ENCODE peak calls at places on chromosomes 3 and 15, in four cellular contexts. Q, N, Y and D are unnamed samples.

GRCh38 chr3:27729325-27729724 is 7.2 kb upstream of the EOMES start:
- DNase-seq in Y (no peak), Q (no peak), N (no peak), D (no peak)

GRCh38 chr15:58043192-58043903 is 22.2 kb downstream of the ALDH1A2 start:
- DNase-seq in Y (peak), Q (peak), N (peak), D (no peak)

GRCh38 chr15:94494732-94495131 is 263.4 kb downstream of the MCTP2 start:
- DNase-seq in Q (no peak), N (no peak), Y (no peak), D (no peak)

GRCh38 chr15:62914461-62915079 is 128.0 kb upstream of the TPM1 start:
- DNase-seq in Q (no peak), N (no peak), Y (no peak), D (no peak)

GRCh38 chr15:48424076-48424475 is 92.8 kb downstream of the DUT start:
- DNase-seq in Y (no peak), Q (no peak), N (no peak), D (no peak)

GRCh38 chr3:171185359-171185758 is 158.8 kb upstream of the SLC2A2 start:
- DNase-seq in Q (no peak), Y (no peak), N (no peak), D (no peak)

GRCh38 chr3:77902675-77903074 is 862.8 kb downstream of the ROBO2 start:
- DNase-seq in Q (no peak), Y (no peak), N (no peak), D (no peak)

GRCh38 chr15:31278544-31279220 is 48.0 kb upstream of the KLF13 start:
- DNase-seq in Y (no peak), N (no peak), Q (no peak), D (peak)

GRCh38 chr3:45904931-45905330 is 18.6 kb downstream of the CCR9 start:
- DNase-seq in N (no peak), Y (no peak), Q (no peak), D (no peak)
- TF ChIP-seq EP300 in N (no peak), Y (no peak), Q (no peak), D (no peak)

GRCh38 chr15:39515765-39516164 is 65.1 kb upstream of the THBS1 start:
- DNase-seq in N (no peak), Y (no peak), Q (no peak), D (no peak)
- H3K4me3 ChIP-seq in N (no peak), Y (no peak), Q (no peak), D (no peak)

DNA sequence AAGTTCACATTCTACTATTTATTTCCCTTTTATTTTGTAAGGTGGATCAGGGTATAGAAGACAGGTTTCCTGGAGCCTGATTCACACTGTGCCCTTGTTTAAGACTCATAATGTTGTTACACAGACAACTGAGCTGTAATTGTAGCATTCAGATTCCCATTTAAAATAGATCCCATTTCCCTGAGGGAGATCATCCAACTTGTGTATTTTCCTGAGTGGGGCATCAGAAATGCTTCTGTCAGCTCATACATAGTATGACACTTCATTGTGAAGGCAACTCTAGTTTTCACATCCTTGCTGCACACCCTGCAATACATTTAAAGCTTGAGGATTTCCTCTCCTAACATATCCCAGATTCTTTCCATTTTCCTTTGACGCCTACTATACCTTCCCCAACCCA is 659.7 kb downstream of the GRM7 start:
- DNase-seq in Q (no peak), N (no peak), Y (no peak), D (no peak)
- TF ChIP-seq EP300 in Q (no peak), N (no peak), Y (no peak), D (no peak)

GRCh38 chr15:50876989-50877360 is 31.5 kb upstream of the AP4E1 start:
- DNase-seq in Y (peak), Q (peak), N (peak), D (peak)
- H3K4me3 ChIP-seq in Y (peak), Q (no peak), N (peak), D (peak)

GRCh38 chr3:184314700-184315505 is 497 bp downstream of the EIF4G1 start:
- DNase-seq in N (peak), Y (peak), Q (peak), D (peak)
- TF ChIP-seq EP300 in N (no peak), Y (peak), Q (peak), D (peak)

DNA sequence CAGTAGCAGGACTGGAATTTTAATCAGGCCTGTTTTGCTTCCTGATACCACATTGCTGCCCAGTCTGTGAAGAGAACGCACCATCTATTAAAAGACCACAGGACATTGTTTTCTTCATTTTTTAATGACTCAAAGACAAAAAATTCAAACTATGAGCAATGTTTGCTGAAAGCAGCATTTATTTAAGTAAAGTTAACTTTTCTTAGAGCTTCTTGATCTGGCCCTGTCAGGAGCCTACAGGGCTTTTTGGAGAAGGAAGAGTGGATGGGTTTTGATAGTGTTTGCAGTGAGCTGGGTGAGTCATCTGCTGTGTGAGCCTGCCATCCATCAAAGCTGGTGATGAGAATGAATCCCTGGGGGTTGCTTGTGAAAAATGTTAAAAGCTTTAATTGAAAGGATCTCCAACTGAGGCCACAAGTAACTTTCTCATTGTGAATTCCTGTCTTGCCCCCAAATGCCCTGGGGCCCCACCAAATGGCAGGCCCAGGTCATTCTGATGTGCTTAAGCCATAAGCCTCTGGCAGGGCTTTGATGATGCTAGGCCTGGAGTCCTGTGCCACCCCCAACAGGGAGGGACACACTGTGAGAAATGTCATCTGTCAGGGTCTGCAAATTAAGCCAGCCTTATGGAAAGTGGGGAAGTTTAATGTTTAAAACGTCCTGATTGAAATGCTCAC is 136.2 kb upstream of the PFN2 start:
- DNase-seq in Q (no peak), N (peak), Y (no peak), D (no peak)
- H3K4me3 ChIP-seq in Q (no peak), N (no peak), Y (no peak), D (no peak)